ENCODE peak calls at places on chromosome 13, in six cellular contexts. X is uterus, T is heart right ventricle, F is tibial nerve, K is mammary epithelial cell, B is mucosa of descending colon. V is an unnamed sample.

GRCh38 chr13:45063261-45063870 is 56.9 kb upstream of the GTF2F2 start:
- DNase-seq in B (no peak), F (no peak), K (peak), T (no peak), X (no peak), V (no peak)

GRCh38 chr13:30319130-30319529 is 11.8 kb upstream of the KATNAL1 start:
- DNase-seq in K (no peak), X (no peak), T (no peak), B (no peak), F (no peak), V (no peak)

GRCh38 chr13:91058066-91058465 is 289.4 kb upstream of the MIR17HG start:
- DNase-seq in K (peak), B (no peak), T (no peak), F (no peak), X (no peak), V (no peak)

GRCh38 chr13:76462003-76462402 is 424.2 kb downstream of the KCTD12 start:
- DNase-seq in X (no peak), B (no peak), F (no peak), K (no peak), T (no peak), V (no peak)

GRCh38 chr13:25103711-25104110 is 7.8 kb downstream of the PABPC3 start:
- DNase-seq in B (no peak), F (no peak), T (no peak), K (no peak), X (no peak), V (no peak)

GRCh38 chr13:34696296-34696695 is 245.8 kb upstream of the NBEA start:
- DNase-seq in B (no peak), K (no peak), X (no peak), F (no peak), T (no peak), V (no peak)

GRCh38 chr13:27968316-27969072 is 621 bp downstream of the CDX2 start:
- DNase-seq in B (no peak), X (no peak), K (peak), T (no peak), F (no peak), V (peak)

GRCh38 chr13:77952276-77952675 is 33.6 kb upstream of the EDNRB start:
- DNase-seq in F (no peak), X (no peak), T (no peak), K (no peak), B (no peak), V (no peak)

GRCh38 chr13:73934215-73934623 is 200.0 kb downstream of the KLF12 start:
- DNase-seq in F (no peak), T (no peak), X (no peak), B (no peak), K (no peak), V (no peak)

GRCh38 chr13:110455444-110455843 is 106.1 kb downstream of the RAB20 start:
- DNase-seq in F (no peak), B (no peak), T (no peak), K (no peak), X (no peak), V (no peak)

GRCh38 chr13:110457361-110457760 is 104.2 kb downstream of the RAB20 start:
- DNase-seq in K (no peak), B (no peak), F (no peak), T (no peak), X (no peak), V (no peak)

GRCh38 chr13:110456550-110456949 is 105.0 kb downstream of the RAB20 start:
- DNase-seq in X (no peak), F (no peak), K (no peak), T (no peak), B (no peak), V (no peak)

GRCh38 chr13:110454956-110455355 is 106.6 kb downstream of the RAB20 start:
- DNase-seq in K (no peak), T (no peak), X (no peak), B (no peak), F (no peak), V (no peak)

DNA sequence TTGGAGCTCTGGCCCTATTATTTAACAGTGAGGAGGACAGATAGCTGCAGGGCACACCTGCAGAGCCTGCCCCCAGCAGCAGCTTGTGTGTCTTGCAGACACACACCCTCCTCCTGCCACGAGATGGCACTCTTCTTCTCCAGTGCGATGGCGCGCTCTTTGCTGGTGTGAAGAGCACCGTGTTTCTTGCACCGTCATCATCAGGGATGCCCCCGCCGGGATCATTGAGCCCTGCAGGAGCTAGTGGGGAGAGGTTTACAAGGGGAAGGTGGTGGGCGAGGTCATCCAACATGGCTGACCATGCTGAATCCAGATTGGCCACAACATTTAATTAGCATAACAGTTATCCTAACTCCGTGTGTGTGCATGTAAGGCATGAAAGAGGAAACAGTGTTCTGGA is 105.6 kb downstream of the RAB20 start:
- DNase-seq in K (peak), X (peak), F (peak), B (peak), T (peak), V (peak)
- H3K4me3 ChIP-seq in K (no peak), X (no peak), F (no peak), B (no peak), T (no peak), V (no peak)

DNA sequence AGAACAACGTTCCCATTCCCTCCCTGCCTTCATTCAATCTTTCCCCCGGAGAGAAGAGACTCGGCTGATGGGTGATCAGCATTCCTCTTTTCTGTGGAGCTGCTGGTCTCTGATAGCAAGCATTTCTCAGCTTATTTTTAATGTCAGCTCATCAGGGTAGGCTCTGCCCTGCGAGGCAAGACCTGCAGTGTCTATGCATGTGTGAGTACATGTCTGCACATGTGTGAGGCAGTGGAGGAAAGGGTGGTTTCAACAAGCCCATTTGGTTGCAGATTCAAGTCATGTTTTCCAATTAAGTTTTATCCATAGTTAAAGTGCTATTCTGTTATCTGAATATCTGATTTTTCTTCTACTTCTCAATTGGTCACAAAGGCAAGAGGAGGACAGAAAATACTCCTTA is 19.5 kb downstream of the SLC10A2 start:
- DNase-seq in K (peak), B (no peak), F (no peak), T (no peak), X (no peak), V (no peak)
- H3K4me3 ChIP-seq in K (no peak), B (no peak), F (no peak), T (no peak), X (no peak), V (no peak)

GRCh38 chr13:80235559-80236296 is 105.2 kb downstream of the SPRY2 start:
- DNase-seq in B (peak), X (no peak), T (peak), F (no peak), K (peak), V (no peak)
- H3K4me3 ChIP-seq in B (no peak), X (no peak), T (no peak), F (no peak), K (no peak), V (no peak)

GRCh38 chr13:23380534-23380933 is 53.0 kb downstream of the SACS start:
- DNase-seq in X (no peak), F (no peak), B (no peak), K (no peak), T (no peak), V (no peak)

GRCh38 chr13:23375007-23375971 is 58.2 kb downstream of the SACS start:
- DNase-seq in X (peak), F (peak), B (peak), T (peak), K (peak), V (peak)

GRCh38 chr13:23381877-23382276 is 51.6 kb downstream of the SACS start:
- DNase-seq in T (no peak), K (no peak), X (no peak), F (no peak), B (no peak), V (no peak)

GRCh38 chr13:23378009-23378632 is 55.4 kb downstream of the SACS start:
- DNase-seq in B (peak), X (peak), F (peak), T (peak), K (peak), V (no peak)

DNA sequence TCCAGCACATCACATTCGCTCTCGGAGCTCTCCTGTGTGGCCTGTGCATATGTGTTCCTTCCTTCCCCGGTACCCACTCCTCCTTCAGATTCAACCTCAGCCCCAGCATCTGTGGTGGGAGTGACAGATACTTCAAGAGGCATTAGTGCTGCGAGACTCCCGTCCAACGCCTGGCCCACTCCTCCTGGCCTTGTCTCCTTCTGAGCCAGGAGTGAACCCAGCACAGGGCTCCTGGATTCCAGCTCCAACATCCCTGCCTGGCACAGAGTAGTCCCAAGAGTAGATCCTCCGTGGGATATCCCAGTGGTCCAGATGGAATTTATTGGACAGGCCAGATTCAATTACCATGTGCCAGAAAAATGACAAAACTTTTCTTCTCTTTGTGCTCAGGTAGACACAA is 55.9 kb downstream of the SACS start:
- DNase-seq in K (no peak), T (no peak), X (peak), F (no peak), B (no peak), V (no peak)
- H3K4me3 ChIP-seq in K (no peak), T (no peak), X (no peak), F (no peak), B (no peak), V (no peak)